ENCODE peak calls at places on chromosomes 16 and 17, in four cellular contexts. Q, M, B and Z are unnamed samples.

GRCh38 chr16:72246423-72246822 is 74.5 kb upstream of the PMFBP1 start:
- DNase-seq in B (no peak), Q (no peak), M (no peak), Z (no peak)

GRCh38 chr17:35537569-35538209 is at the start of gene SLFN12L:
- DNase-seq in B (peak), Q (no peak), M (peak), Z (no peak)

GRCh38 chr16:12349950-12350842 is 373.7 kb downstream of the SNX29 start:
- DNase-seq in B (no peak), M (no peak), Q (no peak), Z (no peak)

GRCh38 chr17:69067274-69068047 is 6.7 kb upstream of the ABCA9 start:
- DNase-seq in M (peak), B (no peak), Q (no peak), Z (no peak)

GRCh38 chr17:6304894-6305612 is 129.9 kb downstream of the AIPL1 start:
- DNase-seq in Q (no peak), B (no peak), M (no peak), Z (no peak)

GRCh38 chr16:88639231-88640038 is 1.1 kb downstream of the IL17C start:
- DNase-seq in M (no peak), B (no peak), Q (no peak), Z (no peak)

GRCh38 chr16:57475711-57476339 is 10.5 kb downstream of the DOK4 start:
- DNase-seq in Q (peak), M (peak), B (peak), Z (peak)

GRCh38 chr17:35404360-35404759 is 27.9 kb downstream of the SLFN12 start:
- DNase-seq in M (no peak), Q (no peak), B (peak), Z (peak)

GRCh38 chr16:88320947-88321634 is 61.7 kb upstream of the ZNF469 start:
- DNase-seq in B (peak), Q (no peak), M (peak), Z (no peak)

GRCh38 chr17:80887639-80888175 is 103.9 kb upstream of the CHMP6 start:
- DNase-seq in B (no peak), M (no peak), Q (no peak), Z (no peak)

GRCh38 chr17:29645516-29646051 is 22.9 kb upstream of the CORO6 start:
- DNase-seq in Q (no peak), M (no peak), B (peak), Z (peak)

GRCh38 chr17:30476726-30477082 is 504 bp upstream of the GOSR1 start:
- DNase-seq in B (no peak), Q (no peak), M (no peak), Z (no peak)

GRCh38 chr17:49523706-49524472 is 28.8 kb downstream of the NGFR start:
- DNase-seq in B (no peak), M (no peak), Q (no peak), Z (no peak)

GRCh38 chr17:37737971-37738370 is 6.9 kb downstream of the HNF1B start:
- DNase-seq in M (no peak), Q (no peak), B (peak), Z (no peak)

GRCh38 chr16:17777461-17777863 is 306.7 kb upstream of the XYLT1 start:
- DNase-seq in M (peak), B (peak), Q (no peak), Z (peak)

GRCh38 chr17:72931163-72931562 is 161.3 kb downstream of the SLC39A11 start:
- DNase-seq in Q (no peak), M (no peak), B (no peak), Z (no peak)

GRCh38 chr17:76276461-76277299 is 11.5 kb downstream of the UBALD2 start:
- DNase-seq in Q (no peak), M (no peak), B (no peak), Z (peak)

GRCh38 chr17:43398724-43399595 is at the start of gene ARL4D:
- DNase-seq in Q (peak), M (peak), B (peak), Z (peak)

GRCh38 chr16:68227850-68228553 is 7.9 kb downstream of the ESRP2 start:
- DNase-seq in M (no peak), Q (no peak), B (no peak), Z (no peak)

GRCh38 chr17:71936977-71937376 is 183.8 kb upstream of the SOX9 start:
- DNase-seq in Q (no peak), B (no peak), M (no peak), Z (no peak)

GRCh38 chr17:77859411-77859810 is 99.1 kb upstream of the TNRC6C start:
- DNase-seq in Q (no peak), B (no peak), M (no peak), Z (no peak)

GRCh38 chr17:49887744-49888360 is 40.0 kb upstream of the TAC4 start:
- DNase-seq in Q (no peak), M (no peak), B (no peak), Z (no peak)

GRCh38 chr17:78992542-78993212 is 13.0 kb upstream of the LGALS3BP start:
- DNase-seq in B (no peak), M (no peak), Q (no peak), Z (peak)

DNA sequence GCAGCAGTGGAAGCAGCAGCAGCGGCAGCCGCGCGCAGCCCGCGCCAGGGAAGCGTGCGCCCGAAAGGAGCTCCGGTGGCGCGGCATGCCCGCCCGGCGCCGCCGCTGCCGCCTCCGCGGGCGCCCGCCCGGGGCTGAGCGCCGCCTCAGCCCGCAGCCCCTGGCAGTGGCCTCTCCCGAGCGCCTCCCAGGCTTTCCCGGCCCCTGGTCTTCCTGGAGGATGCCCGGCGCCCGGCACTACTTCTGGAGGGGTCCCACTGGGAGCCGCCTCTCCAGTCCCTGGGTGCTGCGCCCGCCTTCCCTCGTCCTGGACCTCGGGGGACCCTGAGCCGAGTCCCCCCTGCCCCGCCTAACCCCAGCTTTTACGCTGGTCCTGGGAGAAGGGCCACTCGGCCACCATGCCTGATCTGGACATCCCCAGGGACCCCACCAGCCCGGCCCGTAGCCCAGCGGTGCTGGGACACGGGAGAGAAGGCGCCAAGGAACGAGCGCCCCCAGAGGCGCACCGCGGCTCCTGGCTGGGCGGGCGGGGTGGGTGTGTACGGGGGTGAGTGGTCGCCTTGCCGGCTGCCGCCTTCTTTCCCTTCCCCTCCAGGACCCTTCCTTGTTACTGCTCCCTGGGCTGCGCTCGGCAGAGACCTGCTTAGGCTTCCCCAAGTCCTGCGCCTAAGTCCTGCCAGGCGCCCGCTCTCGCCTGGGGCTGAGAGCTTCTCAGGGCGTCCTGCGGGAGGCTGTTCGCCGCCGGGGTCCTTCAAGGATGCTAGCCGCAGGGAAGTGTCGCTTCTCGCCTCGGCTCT is 713 bp downstream of the ASIC2 start:
- DNase-seq in Q (no peak), B (peak), M (peak), Z (peak)
- TF ChIP-seq CTCF in Q (no peak), B (peak), M (peak), Z (no peak)

GRCh38 chr17:40873255-40873654 is 6.2 kb upstream of the KRT12 start:
- DNase-seq in Q (no peak), M (no peak), B (no peak), Z (no peak)
- TF ChIP-seq CTCF in Q (no peak), M (peak), B (no peak), Z (no peak)

GRCh38 chr17:192666-193425 is 11.4 kb upstream of the DOC2B start:
- DNase-seq in B (no peak), M (no peak), Q (no peak), Z (no peak)
- TF ChIP-seq CTCF in B (no peak), M (no peak), Q (no peak), Z (no peak)

DNA sequence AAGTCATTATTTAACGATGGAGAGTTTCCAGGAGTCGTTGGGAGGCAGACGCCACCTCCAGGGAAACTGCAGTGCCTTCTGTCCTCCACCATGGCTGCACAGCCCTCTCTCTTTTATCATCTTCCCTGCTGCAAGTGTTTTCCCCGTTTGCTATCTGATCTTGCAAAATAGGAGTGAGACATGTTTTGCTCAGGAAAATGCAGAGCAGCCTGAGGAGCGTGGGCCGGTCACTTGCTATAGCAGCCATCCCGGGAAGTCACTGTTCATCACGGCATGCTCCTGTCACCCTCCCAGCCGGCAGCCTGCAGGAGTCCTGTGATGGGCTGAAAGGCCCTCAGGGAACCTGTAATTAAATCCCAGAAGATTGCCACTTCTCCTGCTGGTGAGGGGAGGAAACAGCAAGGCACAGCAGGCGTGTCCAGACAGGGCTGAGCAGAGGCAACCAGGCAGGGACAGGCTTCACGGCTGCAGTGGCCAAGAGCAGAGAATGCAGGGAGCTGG is 143.1 kb downstream of the GSG1L start:
- DNase-seq in Q (no peak), M (peak), B (no peak), Z (no peak)
- TF ChIP-seq CTCF in Q (no peak), M (peak), B (peak), Z (no peak)

GRCh38 chr17:19260958-19261357 is 23.8 kb downstream of the EPN2 start:
- DNase-seq in M (peak), B (no peak), Q (no peak), Z (no peak)
- TF ChIP-seq CTCF in M (peak), B (peak), Q (no peak), Z (no peak)

GRCh38 chr16:77897038-77897437 is 108.7 kb downstream of the VAT1L start:
- DNase-seq in Q (no peak), M (no peak), B (no peak), Z (peak)
- TF ChIP-seq CTCF in Q (no peak), M (no peak), B (no peak), Z (no peak)

DNA sequence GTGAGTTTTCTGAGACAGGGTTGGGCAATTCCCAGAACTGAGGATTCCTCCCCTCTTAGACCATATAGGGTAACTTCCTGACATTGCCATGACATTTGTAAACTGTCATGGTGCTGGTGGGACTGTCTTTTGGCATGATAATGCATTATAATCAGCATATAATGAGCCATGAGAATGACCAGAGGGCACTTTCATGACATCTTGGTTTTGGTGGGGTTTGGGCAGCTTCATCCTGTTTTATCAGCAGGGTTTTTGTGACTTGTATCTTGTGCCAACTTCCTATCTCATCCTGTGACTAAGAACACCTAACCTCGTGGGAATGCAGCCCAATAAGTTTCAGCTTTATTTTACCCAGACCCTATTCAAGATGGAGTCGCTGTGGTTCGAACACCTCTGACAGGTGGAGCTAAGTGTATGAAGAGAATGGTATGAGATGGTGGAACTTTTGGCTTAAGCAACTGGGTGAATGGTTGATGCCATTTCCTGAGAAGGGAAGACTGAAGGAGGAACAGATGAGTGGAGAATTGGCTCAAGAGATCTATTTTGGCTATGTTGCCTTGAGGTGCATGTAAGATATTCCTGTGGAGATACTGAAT is 217.3 kb downstream of the RAB11FIP4 start:
- DNase-seq in M (no peak), B (no peak), Q (no peak), Z (no peak)
- TF ChIP-seq CTCF in M (no peak), B (no peak), Q (no peak), Z (no peak)

DNA sequence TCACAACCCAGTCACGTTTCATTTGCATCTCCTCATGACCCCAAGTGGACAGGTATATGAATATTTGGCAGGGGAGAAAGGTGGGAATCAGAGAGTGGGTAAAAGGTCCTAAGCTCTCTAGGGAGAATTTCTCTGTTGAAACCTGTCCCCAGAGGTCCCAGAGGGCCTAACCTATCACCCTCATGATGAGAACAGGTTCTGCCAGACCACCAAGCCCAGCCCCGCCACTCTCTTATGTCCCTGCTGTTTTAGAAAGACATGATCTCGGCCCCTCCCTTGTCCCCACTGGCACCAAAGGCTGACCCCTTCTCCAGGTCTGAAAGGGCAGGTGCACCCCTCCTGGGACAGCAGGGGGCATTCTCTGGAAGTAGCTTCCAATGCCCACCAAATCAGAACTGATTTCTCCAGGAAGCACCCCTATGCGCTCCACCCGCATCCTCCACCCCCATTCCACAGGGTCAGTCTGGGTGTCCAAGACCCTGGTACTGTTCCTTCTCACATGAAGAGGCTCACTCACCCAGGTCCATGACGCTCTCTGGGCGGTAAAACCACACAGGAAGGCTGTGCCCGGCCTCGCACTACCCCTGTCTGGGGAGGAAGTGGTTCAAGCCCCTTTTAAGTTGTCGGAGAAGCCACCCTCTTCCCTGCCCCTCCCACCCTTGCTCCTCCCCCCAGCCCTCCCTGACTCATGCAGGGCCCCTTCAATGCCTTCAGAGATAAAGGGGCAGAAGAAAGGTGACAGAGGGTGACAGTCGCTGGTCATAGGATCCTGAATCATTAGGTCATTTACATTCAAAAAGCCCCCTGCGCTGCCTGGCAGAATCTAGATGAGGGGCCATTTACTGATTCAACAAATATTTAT is at the start of gene CCR7:
- DNase-seq in Q (peak), B (no peak), M (no peak), Z (no peak)
- TF ChIP-seq CTCF in Q (no peak), B (no peak), M (no peak), Z (no peak)

GRCh38 chr16:31215287-31216115 is 1.4 kb downstream of the PYDC1 start:
- DNase-seq in M (peak), Q (no peak), B (peak), Z (peak)
- TF ChIP-seq CTCF in M (no peak), Q (no peak), B (no peak), Z (no peak)

DNA sequence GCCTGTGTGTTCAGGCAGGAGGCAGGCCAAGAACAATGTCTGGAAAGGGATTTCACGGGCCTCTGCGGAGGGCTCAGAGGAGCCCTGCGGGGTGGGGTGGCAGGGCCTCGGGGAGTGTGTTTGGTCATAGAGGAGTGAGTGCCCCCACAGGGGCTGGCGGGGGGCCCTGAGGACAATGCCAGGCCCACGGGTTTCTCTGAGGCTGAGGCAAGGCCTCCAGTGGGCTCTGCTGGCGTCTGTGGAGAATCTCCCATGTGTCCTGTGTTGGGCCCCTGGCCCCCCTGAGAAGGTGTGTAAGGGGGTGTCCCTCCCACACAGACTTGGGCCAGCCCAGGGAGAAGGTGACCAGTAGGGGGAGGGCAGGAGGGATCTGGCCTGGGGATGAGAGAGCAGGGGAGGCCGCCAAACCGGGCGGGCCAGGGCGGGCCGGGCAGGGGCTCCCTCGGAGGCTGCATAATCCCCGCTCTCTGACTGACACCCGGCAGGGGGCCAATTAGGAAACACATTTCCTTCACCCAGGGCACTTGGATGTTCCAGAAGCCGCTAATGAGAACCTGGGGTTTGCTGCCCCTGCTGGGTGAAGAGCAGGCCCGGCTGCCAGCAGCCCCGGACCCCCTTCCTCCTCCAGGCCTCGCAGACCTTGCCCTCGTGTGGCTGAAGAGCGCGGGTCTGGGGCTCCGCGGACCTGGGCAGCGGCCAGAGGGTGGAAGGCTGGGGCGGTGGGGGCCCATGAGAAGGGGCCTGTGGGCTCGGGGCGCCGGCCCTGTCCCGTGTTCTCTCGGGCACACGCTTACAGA is 204.2 kb downstream of the NTN1 start:
- DNase-seq in M (no peak), Q (no peak), B (no peak), Z (no peak)
- TF ChIP-seq CTCF in M (no peak), Q (no peak), B (no peak), Z (no peak)